ENCODE peak calls at places on chromosomes 7 and 10, in six cellular contexts. R is cardiac muscle cell, Z is vagina, B is dorsolateral prefrontal cortex, M is GM12865, N is colonic mucosa. W is an unnamed sample.
A peak's percentile ranks its signal among the peaks of the same experiment; 100 is the strongest.

GRCh38 chr10:69573056-69573806 is at the start of gene NEUROG3:
- DNase-seq in R (no peak), Z (no peak), B (no peak), M (peak; percentile 42), N (no peak), W (no peak)

GRCh38 chr10:98485959-98486358 is 39.2 kb upstream of the HPS1 start:
- DNase-seq in R (no peak), Z (no peak), B (no peak), M (no peak), N (no peak), W (no peak)

GRCh38 chr10:44389556-44389955 is 4.7 kb upstream of the CXCL12 start:
- DNase-seq in R (no peak), Z (no peak), B (no peak), M (no peak), N (no peak), W (no peak)

GRCh38 chr10:97888641-97889262 is 39.1 kb downstream of the GOLGA7B start:
- DNase-seq in R (no peak), Z (no peak), B (no peak), M (no peak), N (no peak), W (peak; percentile 82)

GRCh38 chr7:120332433-120332832 is 59.5 kb downstream of the KCND2 start:
- DNase-seq in R (no peak), Z (no peak), B (no peak), M (no peak), N (no peak), W (no peak)

GRCh38 chr7:105934577-105935185 is 28.4 kb upstream of the CDHR3 start:
- DNase-seq in R (peak; percentile 72), Z (no peak), B (no peak), M (peak; percentile 40), N (no peak), W (no peak)

GRCh38 chr7:348480-348844 is 58.5 kb downstream of the FOXL3 start:
- DNase-seq in R (no peak), Z (no peak), B (no peak), M (no peak), N (no peak), W (no peak)

GRCh38 chr7:116777613-116778380 is 84.6 kb upstream of the CAPZA2 start:
- DNase-seq in R (no peak), Z (no peak), B (no peak), M (no peak), N (no peak), W (no peak)

GRCh38 chr10:50501478-50501877 is 122.3 kb downstream of the SGMS1 start:
- DNase-seq in R (no peak), Z (no peak), B (no peak), M (no peak), N (no peak), W (no peak)

GRCh38 chr10:50498465-50498864 is 125.3 kb downstream of the SGMS1 start:
- DNase-seq in R (no peak), Z (no peak), B (no peak), M (peak; percentile 36), N (no peak), W (no peak)

GRCh38 chr10:50504389-50504788 is 119.4 kb downstream of the SGMS1 start:
- DNase-seq in R (no peak), Z (no peak), B (no peak), M (no peak), N (no peak), W (no peak)

GRCh38 chr10:50503661-50504320 is 120.0 kb downstream of the SGMS1 start:
- DNase-seq in R (no peak), Z (no peak), B (no peak), M (no peak), N (no peak), W (no peak)

GRCh38 chr10:50501899-50502556 is 121.7 kb downstream of the SGMS1 start:
- DNase-seq in R (no peak), Z (no peak), B (no peak), M (peak; percentile 73), N (no peak), W (no peak)
- H3K4me3 ChIP-seq in R (no peak overlapping the region), Z (no peak overlapping the region), B (no peak overlapping the region), M (no peak overlapping the region), N (no peak overlapping the region), W (no peak overlapping the region)

DNA sequence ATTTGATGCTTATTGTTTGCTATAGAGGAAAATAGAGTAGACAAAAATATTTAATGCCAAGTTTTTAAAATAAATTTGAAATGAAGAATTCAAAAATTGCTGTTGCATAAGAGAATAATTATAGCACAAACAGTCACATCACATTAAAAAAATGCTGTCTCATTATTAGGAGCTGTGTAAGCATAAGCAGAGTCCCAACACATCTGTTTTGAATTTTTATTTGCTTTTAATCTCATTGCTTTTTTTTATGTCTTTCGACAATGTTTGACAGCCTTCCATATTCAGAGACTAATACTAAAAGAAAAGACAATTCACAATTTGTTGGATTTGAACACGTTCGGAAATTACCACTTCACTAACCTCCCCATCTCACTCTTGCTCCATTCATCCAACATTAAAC is 143.5 kb downstream of the TFPI2 start:
- DNase-seq in R (no peak), Z (no peak), B (no peak), M (no peak), N (no peak), W (no peak)
- H3K4me3 ChIP-seq in R (no peak overlapping the region), Z (no peak overlapping the region), B (no peak overlapping the region), M (no peak overlapping the region), N (no peak overlapping the region), W (no peak overlapping the region)

GRCh38 chr7:70695804-70696104 is 436.2 kb upstream of the GALNT17 start:
- DNase-seq in R (no peak), Z (no peak), B (no peak), M (peak; percentile 58), N (peak; percentile 34), W (no peak)

GRCh38 chr7:70694357-70694908 is 437.5 kb upstream of the GALNT17 start:
- DNase-seq in R (peak; percentile 70), Z (no peak), B (no peak), M (peak; percentile 69), N (peak; percentile 43), W (peak; percentile 78)

GRCh38 chr7:70694909-70695803 is 436.8 kb upstream of the GALNT17 start:
- DNase-seq in R (peak; percentile 46), Z (no peak), B (no peak), M (peak; percentile 49), N (peak; percentile 50), W (no peak)

GRCh38 chr7:70693690-70694356 is 438.1 kb upstream of the GALNT17 start:
- DNase-seq in R (peak; percentile 81), Z (no peak), B (peak; percentile 44), M (peak; percentile 86), N (peak; percentile 88), W (peak; percentile 72)

GRCh38 chr7:70693300-70693689 is 438.6 kb upstream of the GALNT17 start:
- DNase-seq in R (no peak), Z (no peak), B (no peak), M (no peak), N (peak; percentile 41), W (peak; percentile 61)
- H3K4me3 ChIP-seq in R (peak overlapping the region; percentile 73), Z (peak overlapping the region; percentile 75), B (peak overlapping the region; percentile 79), M (peak overlapping the region; percentile 41), N (peak overlapping the region; percentile 68), W (peak overlapping the region; percentile 67)

GRCh38 chr10:3193751-3194150 is 21.2 kb upstream of the PITRM1 start:
- DNase-seq in R (no peak), Z (no peak), B (no peak), M (no peak), N (no peak), W (no peak)
- H3K4me3 ChIP-seq in R (no peak overlapping the region), Z (no peak overlapping the region), B (no peak overlapping the region), M (no peak overlapping the region), N (no peak overlapping the region), W (no peak overlapping the region)

GRCh38 chr7:65966167-65966566 is 15.8 kb downstream of the GUSB start:
- DNase-seq in R (no peak), Z (no peak), B (peak; percentile 49), M (no peak), N (no peak), W (no peak)
- H3K4me3 ChIP-seq in R (no peak overlapping the region), Z (no peak overlapping the region), B (no peak overlapping the region), M (no peak overlapping the region), N (no peak overlapping the region), W (no peak overlapping the region)

GRCh38 chr10:65100146-65100545 is 1578.9 kb downstream of the REEP3 start:
- DNase-seq in R (no peak), Z (no peak), B (no peak), M (no peak), N (no peak), W (no peak)
- H3K4me3 ChIP-seq in R (no peak overlapping the region), Z (no peak overlapping the region), B (no peak overlapping the region), M (no peak overlapping the region), N (no peak overlapping the region), W (no peak overlapping the region)

GRCh38 chr7:135782377-135782776 is 33.8 kb upstream of the FAM180A start:
- DNase-seq in R (no peak), Z (peak; percentile 85), B (no peak), M (no peak), N (no peak), W (no peak)

GRCh38 chr7:135774284-135774683 is 25.7 kb upstream of the FAM180A start:
- DNase-seq in R (no peak), Z (peak; percentile 61), B (no peak), M (no peak), N (peak; percentile 58), W (no peak)

GRCh38 chr7:135775230-135775629 is 26.6 kb upstream of the FAM180A start:
- DNase-seq in R (no peak), Z (no peak), B (no peak), M (no peak), N (peak; percentile 24), W (no peak)

GRCh38 chr7:135773451-135773850 is 24.8 kb upstream of the FAM180A start:
- DNase-seq in R (no peak), Z (peak; percentile 43), B (no peak), M (no peak), N (peak; percentile 42), W (no peak)

DNA sequence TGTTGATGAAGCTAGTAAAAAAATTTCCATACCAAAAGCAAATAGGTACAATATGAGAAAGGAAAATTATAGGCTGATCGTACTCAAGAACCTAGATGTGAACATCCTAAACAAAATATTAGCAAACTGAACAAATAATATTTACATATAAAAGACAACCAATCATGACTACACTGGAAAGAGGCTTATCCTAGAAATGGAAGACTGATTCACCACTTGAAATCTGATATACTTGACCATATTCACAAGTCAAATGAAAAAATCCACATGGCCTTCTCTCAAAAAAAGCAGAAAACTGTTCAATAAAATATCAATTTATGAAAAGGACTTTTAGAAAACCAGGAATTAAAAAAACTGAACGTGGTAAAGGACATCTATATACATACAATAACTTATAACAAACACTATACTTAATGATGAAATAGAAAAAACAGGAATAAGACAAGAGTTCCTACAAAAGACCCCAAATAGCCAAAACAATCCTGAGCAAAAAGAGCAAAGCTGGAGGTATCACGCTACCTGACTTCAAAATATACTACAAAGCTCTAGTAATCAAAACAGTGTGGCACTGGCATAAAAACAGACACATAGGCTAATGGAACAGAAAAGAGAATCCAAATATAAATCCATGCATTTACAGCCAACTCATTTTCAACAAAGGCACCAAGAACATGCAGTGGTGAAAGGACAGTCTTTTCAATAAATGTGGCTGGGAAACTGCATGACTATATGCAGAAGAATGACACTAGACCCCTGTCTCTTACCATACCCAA is 29.2 kb upstream of the FAM180A start:
- DNase-seq in R (no peak), Z (no peak), B (no peak), M (no peak), N (no peak), W (no peak)
- H3K4me3 ChIP-seq in R (no peak overlapping the region), Z (no peak overlapping the region), B (no peak overlapping the region), M (no peak overlapping the region), N (no peak overlapping the region), W (no peak overlapping the region)

W was measured in left lung.